ENCODE peak calls at places on chromosomes 12 and 14, in nine cellular contexts. P, O, V, N, A, B, K, M and C are unnamed samples.
A peak's percentile ranks its signal among the peaks of the same experiment; 100 is the strongest.

GRCh38 chr12:15123401-15123800 is 97.8 kb downstream of the RERG start:
- DNase-seq in K (no peak), A (no peak), B (no peak), O (no peak), M (no peak), V (no peak), P (no peak), N (no peak), C (no peak)

GRCh38 chr12:42865282-42865681 is 275.7 kb upstream of the PRICKLE1 start:
- DNase-seq in M (no peak), A (no peak), O (no peak), P (no peak), V (peak; percentile 39), K (no peak), N (peak; percentile 3), B (no peak), C (no peak)

GRCh38 chr12:46219147-46219891 is 49.5 kb downstream of the SLC38A1 start:
- DNase-seq in P (no peak), A (no peak), K (no peak), B (no peak), N (no peak), V (no peak), M (no peak), O (no peak), C (no peak)

GRCh38 chr14:104813286-104813685 is 12.4 kb downstream of the ZBTB42 start:
- DNase-seq in N (no peak), M (no peak), V (no peak), B (no peak), A (no peak), O (no peak), K (no peak), P (no peak), C (no peak)

GRCh38 chr14:32761381-32761968 is 177.2 kb upstream of the NPAS3 start:
- DNase-seq in P (no peak), K (no peak), N (peak; percentile 47), O (no peak), M (no peak), A (peak; percentile 17), V (no peak), B (no peak), C (no peak)

GRCh38 chr12:96503971-96504370 is 14.6 kb downstream of the CFAP54 start:
- DNase-seq in V (no peak), P (no peak), B (no peak), K (no peak), N (no peak), O (no peak), M (no peak), A (no peak), C (no peak)

GRCh38 chr14:105487449-105487985 is 831 bp downstream of the CRIP1 start:
- DNase-seq in N (no peak), B (no peak), O (no peak), V (no peak), A (no peak), P (no peak), M (peak; percentile 79), K (no peak), C (no peak)

GRCh38 chr14:89551955-89552354 is 134.9 kb upstream of the FOXN3 start:
- DNase-seq in A (no peak), M (no peak), B (no peak), K (no peak), P (no peak), N (no peak), V (no peak), O (no peak), C (no peak)

GRCh38 chr12:111570090-111570961 is 28.8 kb downstream of the ATXN2 start:
- DNase-seq in P (no peak), V (peak; percentile 83), N (peak; percentile 82), O (no peak), A (peak; percentile 76), M (no peak), K (no peak), B (peak; percentile 69), C (no peak)